ENCODE peak calls at places on chromosomes 3 and 15, in ten cellular contexts. Z is stimulated activated CD4-positive, alpha-beta T cell treated with anti-CD3 and anti-CD28 coated beads, Interleukin-12 subunit alpha, Interleukin-12 subunit beta, amount 100 ng/mL, for 4 hours; O is HTR-8/SVneo; B is right cardiac atrium; F is ecto neural progenitor cell; I is CD8-positive, alpha-beta T cell; N is RPMI8226; U is nephron progenitor cell; Q is natural killer cell treated with Interleukin-12 subunit alpha and Interleukin-12 subunit beta and Interleukin-15 and Interleukin-18, amount 100 ng/mL, for 72 hours; T is psoas muscle. J is an unnamed sample.

GRCh38 chr3:142576792-142577191 is 1.7 kb downstream of the ATR start:
- DNase-seq in Z (no peak), O (no peak), B (no peak), F (no peak), I (no peak), N (no peak), U (no peak), Q (no peak), T (no peak), J (no peak)

GRCh38 chr3:65181397-65181871 is 493.6 kb upstream of the ADAMTS9 start:
- DNase-seq in Z (no peak), O (no peak), B (peak; percentile 32), F (no peak), I (no peak), N (no peak), U (no peak), Q (no peak), T (peak; percentile 14), J (no peak)

GRCh38 chr15:96553931-96554330 is 223.4 kb downstream of the NR2F2 start:
- DNase-seq in Z (no peak), O (no peak), B (no peak), F (no peak), I (no peak), N (no peak), U (no peak), Q (no peak), T (no peak), J (no peak)

GRCh38 chr15:99019558-99020540 is 12.3 kb upstream of the PGPEP1L start:
- DNase-seq in Z (no peak), O (no peak), B (no peak), F (peak; percentile 20), I (no peak), N (no peak), U (no peak), Q (no peak), T (no peak), J (no peak)

GRCh38 chr3:47381317-47382157 is 716 bp downstream of the PTPN23 start:
- DNase-seq in Z (peak; percentile 71), O (peak; percentile 84), B (peak; percentile 90), F (peak; percentile 86), I (peak; percentile 58), N (peak; percentile 89), U (peak; percentile 87), Q (peak; percentile 95), T (peak; percentile 88), J (peak; percentile 73)

GRCh38 chr3:85120879-85121278 is 162.1 kb downstream of the CADM2 start:
- DNase-seq in Z (no peak), O (no peak), B (no peak), F (no peak), I (no peak), N (no peak), U (no peak), Q (no peak), T (no peak), J (no peak)

GRCh38 chr15:48507416-48508065 is 138.0 kb downstream of the FBN1 start:
- DNase-seq in Z (no peak), O (peak; percentile 18), B (no peak), F (no peak), I (no peak), N (peak; percentile 71), U (no peak), Q (no peak), T (no peak), J (no peak)

GRCh38 chr3:43207628-43208085 is 78.7 kb upstream of the SNRK start:
- DNase-seq in Z (no peak), O (peak; percentile 28), B (no peak), F (no peak), I (no peak), N (no peak), U (no peak), Q (no peak), T (no peak), J (no peak)

GRCh38 chr3:148600902-148601765 is 96.6 kb upstream of the AGTR1 start:
- DNase-seq in Z (no peak), O (no peak), B (no peak), F (no peak), I (no peak), N (no peak), U (no peak), Q (no peak), T (no peak), J (no peak)

GRCh38 chr3:141234283-141234682 is 2.7 kb downstream of the PXYLP1 start:
- DNase-seq in Z (no peak), O (no peak), B (no peak), F (peak; percentile 30), I (no peak), N (no peak), U (no peak), Q (peak; percentile 81), T (no peak), J (no peak)

GRCh38 chr3:154137036-154137435 is 15.8 kb downstream of the ARHGEF26 start:
- DNase-seq in Z (no peak), O (no peak), B (no peak), F (no peak), I (no peak), N (no peak), U (no peak), Q (no peak), T (no peak), J (no peak)

GRCh38 chr3:138197058-138197457 is 10.0 kb downstream of the ARMC8 start:
- DNase-seq in Z (no peak), O (peak; percentile 31), B (peak; percentile 17), F (no peak), I (no peak), N (no peak), U (peak; percentile 48), Q (no peak), T (no peak), J (no peak)

GRCh38 chr3:101533603-101533968 is 20.6 kb upstream of the SENP7 start:
- DNase-seq in Z (no peak), O (no peak), B (no peak), F (no peak), I (no peak), N (no peak), U (no peak), Q (no peak), T (no peak), J (no peak)

GRCh38 chr15:40364259-40364658 is 6.2 kb downstream of the DISP2 start:
- DNase-seq in Z (no peak), O (no peak), B (no peak), F (no peak), I (no peak), N (no peak), U (no peak), Q (no peak), T (no peak), J (no peak)

GRCh38 chr15:87634361-87634760 is 622.2 kb downstream of the NTRK3 start:
- DNase-seq in Z (no peak), O (no peak), B (no peak), F (no peak), I (no peak), N (no peak), U (no peak), Q (no peak), T (no peak), J (no peak)

GRCh38 chr3:106688463-106688862 is 688.8 kb upstream of the CCDC54 start:
- DNase-seq in Z (no peak), O (peak; percentile 62), B (peak; percentile 13), F (no peak), I (no peak), N (no peak), U (no peak), Q (no peak), T (no peak), J (no peak)

GRCh38 chr15:48515497-48515896 is 130.0 kb downstream of the FBN1 start:
- DNase-seq in Z (no peak), O (no peak), B (no peak), F (no peak), I (no peak), N (no peak), U (no peak), Q (no peak), T (no peak), J (no peak)

GRCh38 chr3:94299741-94300140 is 236.9 kb downstream of the NSUN3 start:
- DNase-seq in Z (no peak), O (no peak), B (no peak), F (no peak), I (no peak), N (no peak), U (no peak), Q (no peak), T (no peak), J (no peak)

J was measured in hypothalamus.